ENCODE peak calls at places on chromosomes 12 and 14, in four cellular contexts. O is lower lobe of right lung; W is CD4-positive, alpha-beta T cell; D is RWPE1. H is an unnamed sample.
A peak's percentile ranks its signal among the peaks of the same experiment; 100 is the strongest.

GRCh38 chr12:198708-199107 is 15.2 kb downstream of the SLC6A12 start:
- DNase-seq in W (no peak), D (no peak), O (no peak), H (no peak)

GRCh38 chr12:26227376-26227775 is 32.0 kb downstream of the SSPN start:
- DNase-seq in D (no peak), W (no peak), O (no peak), H (no peak)

GRCh38 chr14:60968671-60969070 is 12.2 kb downstream of the TRMT5 start:
- DNase-seq in O (no peak), W (no peak), D (no peak), H (no peak)

GRCh38 chr12:124392271-124392990 is 97.5 kb downstream of the RFLNA start:
- DNase-seq in W (no peak), D (no peak), O (peak; percentile 71), H (no peak)

GRCh38 chr14:56002876-56003625 is 115.2 kb upstream of the PELI2 start:
- DNase-seq in W (no peak), D (no peak), O (no peak), H (no peak)

GRCh38 chr14:100037351-100037750 is 27.9 kb upstream of the EVL start:
- DNase-seq in D (no peak), O (no peak), W (no peak), H (no peak)

GRCh38 chr12:52221912-52222457 is 11.1 kb upstream of the KRT7 start:
- DNase-seq in D (no peak), W (peak; percentile 12), O (no peak), H (peak; percentile 42)

GRCh38 chr14:57302883-57303282 is 34.1 kb downstream of the AP5M1 start:
- DNase-seq in D (no peak), O (no peak), W (no peak), H (no peak)

GRCh38 chr12:1350055-1350933 is 244.1 kb downstream of the FBXL14 start:
- DNase-seq in O (no peak), D (peak; percentile 59), W (no peak), H (no peak)

GRCh38 chr12:124159655-124160054 is 135.2 kb upstream of the RFLNA start:
- DNase-seq in O (no peak), W (no peak), D (no peak), H (no peak)

GRCh38 chr12:64085996-64086395 is 136.1 kb downstream of the KICS2 start:
- DNase-seq in O (no peak), W (no peak), D (no peak), H (no peak)

GRCh38 chr14:99930420-99931274 is 134.6 kb upstream of the EVL start:
- DNase-seq in O (no peak), W (no peak), D (no peak), H (no peak)

GRCh38 chr12:20367731-20368652 is at the start of gene PDE3A:
- DNase-seq in O (peak; percentile 50), W (no peak), D (peak; percentile 23), H (peak; percentile 67)

GRCh38 chr14:36647827-36648753 is 13.6 kb upstream of the PAX9 start:
- DNase-seq in D (peak; percentile 45), O (no peak), W (no peak), H (peak; percentile 49)

GRCh38 chr14:66459603-66460002 is 26.6 kb upstream of the CCDC196 start:
- DNase-seq in D (no peak), O (no peak), W (no peak), H (no peak)

GRCh38 chr14:68397827-68398226 is 395.0 kb downstream of the ZFP36L1 start:
- DNase-seq in O (no peak), D (no peak), W (no peak), H (no peak)

GRCh38 chr12:52003016-52003550 is 3.7 kb upstream of the TAMALIN start:
- DNase-seq in D (no peak), O (no peak), W (no peak), H (no peak)

GRCh38 chr12:87687362-87687761 is 341.8 kb downstream of the C12orf50 start:
- DNase-seq in O (no peak), W (no peak), D (no peak), H (no peak)

GRCh38 chr12:65785500-65785899 is 38.8 kb upstream of the HMGA2 start:
- DNase-seq in O (no peak), D (no peak), W (no peak), H (no peak)

GRCh38 chr12:4870423-4870822 is 39.3 kb upstream of the KCNA1 start:
- DNase-seq in O (no peak), W (no peak), D (no peak), H (no peak)

GRCh38 chr12:115932073-115932472 is 345.4 kb downstream of the MED13L start:
- DNase-seq in W (no peak), D (no peak), O (no peak), H (no peak)

GRCh38 chr14:68519788-68520187 is 273.1 kb downstream of the ZFP36L1 start:
- DNase-seq in O (no peak), D (no peak), W (no peak), H (no peak)

GRCh38 chr14:41167040-41167439 is 439.6 kb upstream of the LRFN5 start:
- DNase-seq in O (no peak), D (no peak), W (no peak), H (no peak)

GRCh38 chr14:100524933-100525243 is 62.3 kb downstream of the BEGAIN start:
- DNase-seq in O (no peak), D (no peak), W (no peak), H (peak; percentile 20)

GRCh38 chr12:24820872-24821271 is 128.0 kb downstream of the BCAT1 start:
- DNase-seq in W (no peak), O (no peak), D (no peak), H (no peak)

GRCh38 chr12:1282670-1283361 is 291.8 kb downstream of the ERC1 start:
- DNase-seq in O (no peak), W (no peak), D (no peak), H (no peak)

GRCh38 chr14:55306938-55307589 is 35.8 kb downstream of the FBXO34 start:
- DNase-seq in D (no peak), O (no peak), W (no peak), H (no peak)

GRCh38 chr12:67826946-67827719 is 162.1 kb upstream of the IFNG-AS1 start:
- DNase-seq in O (no peak), W (no peak), D (no peak), H (no peak)

GRCh38 chr14:65231286-65231980 is 129.1 kb upstream of the MAX start:
- DNase-seq in O (no peak), W (no peak), D (no peak), H (no peak)

GRCh38 chr14:55062517-55063351 is 11.3 kb downstream of the MAPK1IP1L start:
- DNase-seq in D (no peak), O (no peak), W (no peak), H (no peak)

DNA sequence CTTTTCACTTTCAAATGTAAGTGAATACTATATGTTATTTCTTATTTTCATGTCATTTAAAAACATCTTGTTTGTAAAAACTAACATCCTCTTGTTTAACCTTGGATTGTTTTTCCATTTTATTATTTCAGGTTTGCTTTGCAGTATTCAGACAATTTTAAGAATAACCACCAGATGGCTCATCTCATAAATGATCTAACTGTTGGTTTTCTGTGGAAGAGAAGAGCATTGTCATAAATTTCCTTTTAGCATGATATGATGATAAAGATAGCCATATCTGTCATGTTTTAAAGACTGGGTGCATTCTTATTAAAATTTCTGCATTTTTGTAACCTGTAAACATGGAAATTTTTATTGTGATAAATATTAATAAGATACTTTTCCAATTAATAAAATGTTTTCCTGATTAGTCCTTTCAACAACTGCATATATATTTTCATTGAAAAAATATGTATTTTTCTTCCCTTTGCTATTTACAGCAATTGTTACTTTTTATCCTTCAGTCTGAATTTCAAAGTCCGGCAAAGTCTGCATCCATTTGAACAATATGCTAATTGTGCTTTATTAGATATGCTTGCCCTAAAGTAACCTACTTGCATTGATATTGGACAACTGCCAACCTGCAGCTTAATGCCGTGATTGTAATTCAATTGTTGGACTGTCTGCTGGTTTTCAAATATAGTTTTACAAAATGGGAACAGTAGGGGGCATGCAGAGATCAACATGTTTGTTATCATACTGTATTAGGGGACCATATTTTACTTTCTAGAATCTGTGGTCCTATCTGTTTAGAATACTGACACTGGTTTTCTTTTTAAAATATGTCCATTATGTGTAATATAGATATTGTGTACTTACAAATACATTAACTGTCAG is 163.4 kb downstream of the GARIN6 start:
- DNase-seq in O (no peak), D (no peak), W (no peak), H (no peak)
- TF ChIP-seq CTCF in O (peak; percentile 8), D (peak; percentile 42), W (no peak), H (peak; percentile 44)

DNA sequence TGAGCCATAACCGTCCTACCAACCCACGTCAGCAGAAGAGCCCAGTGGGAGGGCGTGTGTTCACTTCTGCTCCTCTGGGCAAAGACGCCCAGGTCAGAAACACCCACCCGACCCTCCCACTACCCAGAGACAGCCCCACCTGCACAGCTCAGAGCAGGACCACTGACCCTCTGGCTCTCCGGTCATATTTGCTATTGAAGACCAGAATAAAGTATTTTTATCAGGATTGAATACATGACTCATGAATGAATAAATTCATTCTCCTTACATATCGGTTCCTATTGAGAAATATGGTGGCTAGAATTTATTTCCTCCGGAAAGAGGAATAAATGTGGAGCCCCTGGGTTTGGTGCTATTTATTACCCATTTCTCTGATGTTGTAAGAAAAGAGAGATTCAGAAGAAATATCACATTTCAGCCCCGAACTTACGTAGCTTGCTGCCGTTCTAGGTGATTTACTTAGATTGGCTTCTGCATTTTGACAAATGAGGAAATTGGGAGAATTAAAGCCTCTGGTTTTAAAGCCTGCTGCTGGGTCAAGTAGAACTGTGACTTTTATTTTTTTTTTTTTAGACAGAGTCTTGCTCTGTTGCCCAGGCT is 36.4 kb upstream of the P2RX7 start:
- DNase-seq in O (no peak), W (no peak), D (no peak), H (no peak)
- TF ChIP-seq CTCF in O (peak; percentile 26), W (peak; percentile 51), D (peak; percentile 59), H (no peak)

DNA sequence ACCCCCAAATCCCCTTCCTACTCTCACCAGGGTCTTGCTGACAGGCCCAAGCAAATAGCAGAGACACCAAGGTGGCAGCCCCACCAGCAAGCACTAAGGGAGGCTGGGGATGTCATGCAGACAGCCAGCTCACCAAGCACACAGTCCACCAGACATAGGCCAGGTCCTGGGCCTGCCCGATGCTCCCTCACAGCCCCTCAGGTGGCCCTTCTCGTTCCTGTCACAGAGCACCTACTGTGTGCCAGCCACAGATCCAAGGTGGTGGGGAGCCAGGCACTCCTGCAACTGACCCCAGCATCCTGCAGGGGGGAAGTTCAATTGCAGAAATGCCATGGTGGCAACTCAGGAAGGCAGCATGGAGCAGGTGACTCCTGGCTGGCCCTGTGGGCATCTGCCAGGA is 60.5 kb upstream of the PNMA1 start:
- DNase-seq in W (no peak), D (no peak), O (no peak), H (no peak)
- TF ChIP-seq CTCF in W (no peak), D (no peak), O (no peak), H (no peak)

DNA sequence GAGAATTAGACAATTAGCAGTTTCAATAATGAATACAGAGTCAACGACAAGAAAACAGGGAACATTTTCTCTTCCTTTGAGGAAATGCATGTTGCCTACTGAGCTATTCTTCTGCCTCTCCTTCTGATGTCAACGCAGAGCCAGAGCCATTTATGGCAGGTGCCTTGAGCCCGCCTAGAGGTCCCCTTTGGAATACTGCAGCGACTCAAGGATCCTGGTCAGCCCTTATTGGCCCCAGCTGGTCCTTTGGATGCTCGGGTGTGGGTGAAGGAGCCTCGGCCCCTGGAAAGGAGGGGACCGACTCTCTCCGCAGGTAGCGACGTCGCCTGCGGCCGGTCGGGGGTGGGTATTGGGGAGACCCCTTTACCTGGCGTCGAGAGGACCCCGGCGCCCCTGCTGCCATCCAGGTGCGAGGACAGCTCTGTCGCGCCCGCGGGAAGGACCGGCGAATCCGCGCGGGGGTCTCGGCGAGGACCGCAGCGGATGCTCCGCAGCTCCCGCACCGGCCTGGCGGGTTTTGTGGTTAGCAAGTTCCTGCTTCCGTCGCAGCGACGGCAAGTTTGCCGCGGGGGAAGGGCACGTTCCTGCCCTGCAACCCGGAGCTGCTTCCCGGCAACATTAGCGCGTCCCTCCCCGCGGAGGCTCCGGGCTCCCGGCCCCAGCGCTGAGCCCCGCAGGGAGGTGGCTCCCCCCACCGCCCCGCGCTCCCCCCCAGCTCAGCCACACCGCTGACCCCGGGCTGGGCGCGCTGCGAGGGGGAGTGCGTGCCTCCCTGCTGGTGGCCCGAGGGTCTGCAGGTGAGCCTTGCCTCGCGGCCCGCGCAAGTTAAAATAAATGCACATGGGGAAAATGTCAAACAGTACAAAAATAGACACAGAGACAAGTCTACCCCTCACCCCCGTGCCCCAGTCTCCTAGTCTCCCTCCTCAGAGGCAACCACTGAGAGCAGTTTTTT is at the start of gene MANSC1:
- DNase-seq in W (peak; percentile 57), D (no peak), O (peak; percentile 86), H (peak; percentile 77)
- TF ChIP-seq CTCF in W (peak; percentile 48), D (peak; percentile 20), O (peak; percentile 51), H (peak; percentile 84)

H was measured in progenitor cell of endocrine pancreas.